ENCODE peak calls at places on chromosomes 13 and 19, in eight cellular contexts. B is psoas muscle; G is EH; I is Calu3; S is neural crest cell; A is stimulated activated CD4-positive, alpha-beta T cell treated with anti-CD3 and anti-CD28 coated beads, Interleukin-4, amount 100 ng/mL, for 24 hours; Y is heart right ventricle; O is dermis blood vessel endothelial cell. M is an unnamed sample.

GRCh38 chr13:73757471-73758233 is 376.6 kb downstream of the KLF12 start:
- DNase-seq in B (no peak), G (no peak), A (no peak), Y (no peak), O (no peak), S (no peak), I (no peak), M (no peak)

GRCh38 chr19:1400281-1401137 is 833 bp downstream of the GAMT start:
- DNase-seq in B (peak), O (no peak), I (no peak), Y (peak), G (peak), A (no peak), S (no peak), M (no peak)

GRCh38 chr13:99722419-99722818 is 221.1 kb downstream of the TM9SF2 start:
- DNase-seq in A (no peak), I (no peak), Y (no peak), O (no peak), B (no peak), G (no peak), S (no peak), M (no peak)

GRCh38 chr19:28864024-28864503 is 348.9 kb downstream of the UQCRFS1 start:
- DNase-seq in O (no peak), I (no peak), G (no peak), Y (no peak), A (no peak), B (no peak), S (no peak), M (no peak)

GRCh38 chr19:39199025-39199424 is 2.3 kb downstream of the NCCRP1 start:
- DNase-seq in B (no peak), G (peak), S (peak), I (no peak), O (peak), A (no peak), Y (no peak), M (peak)

GRCh38 chr19:43673702-43674629 is 4.0 kb upstream of the PLAUR start:
- DNase-seq in I (no peak), G (no peak), B (no peak), S (no peak), A (no peak), Y (no peak), O (no peak), M (no peak)

GRCh38 chr13:47869780-47870179 is 131.3 kb downstream of the SUCLA2 start:
- DNase-seq in O (no peak), A (no peak), S (no peak), Y (no peak), B (no peak), I (no peak), G (no peak), M (no peak)

GRCh38 chr13:22561581-22561980 is 619.2 kb upstream of the SGCG start:
- DNase-seq in A (no peak), S (no peak), I (no peak), O (no peak), G (no peak), Y (no peak), B (no peak), M (no peak)

GRCh38 chr13:63449549-63449948 is 2033.9 kb upstream of the PCDH20 start:
- DNase-seq in O (no peak), I (no peak), S (no peak), G (peak), A (no peak), B (no peak), Y (no peak), M (no peak)

GRCh38 chr19:10256970-10257615 is 5.1 kb downstream of the MRPL4 start:
- DNase-seq in A (no peak), G (no peak), O (no peak), I (no peak), S (no peak), B (no peak), Y (no peak), M (no peak)

GRCh38 chr19:33235269-33235995 is 9.8 kb upstream of the SLC7A10 start:
- DNase-seq in A (peak), O (peak), S (peak), B (peak), G (peak), I (peak), Y (peak), M (peak)

GRCh38 chr13:92187378-92187989 is 789.1 kb downstream of the GPC5 start:
- DNase-seq in S (peak), O (peak), B (no peak), G (peak), Y (no peak), I (no peak), A (peak), M (peak)

GRCh38 chr19:33259532-33259931 is 33.9 kb upstream of the SLC7A10 start:
- DNase-seq in A (no peak), G (peak), I (no peak), Y (no peak), B (no peak), S (no peak), O (no peak), M (no peak)

GRCh38 chr19:51394045-51394836 is 3.9 kb upstream of the C19orf84 start:
- DNase-seq in G (peak), O (peak), S (peak), B (peak), I (peak), Y (peak), A (peak), M (peak)

GRCh38 chr19:14758816-14759215 is 19.5 kb downstream of the ADGRE2 start:
- DNase-seq in S (no peak), B (no peak), I (peak), Y (no peak), A (no peak), O (no peak), G (no peak), M (no peak)

GRCh38 chr19:7729211-7729610 is 2.7 kb downstream of the CLEC4G start:
- DNase-seq in S (no peak), I (no peak), A (no peak), O (no peak), Y (no peak), B (no peak), G (no peak), M (no peak)

GRCh38 chr13:60411983-60412382 is 15.0 kb downstream of the TDRD3 start:
- DNase-seq in S (no peak), I (no peak), G (peak), A (no peak), B (no peak), Y (no peak), O (no peak), M (no peak)

GRCh38 chr13:100827489-100828000 is 152.9 kb upstream of the TMTC4 start:
- DNase-seq in I (no peak), G (no peak), S (no peak), O (no peak), B (no peak), A (no peak), Y (no peak), M (no peak)

GRCh38 chr13:30376426-30377311 is 45.6 kb upstream of the UBE2L5 start:
- DNase-seq in G (no peak), Y (no peak), B (no peak), O (no peak), S (no peak), A (peak), I (peak), M (no peak)

GRCh38 chr19:32735936-32736335 is 16.4 kb downstream of the TDRD12 start:
- DNase-seq in S (no peak), B (no peak), I (no peak), G (no peak), A (no peak), O (no peak), Y (no peak), M (no peak)

GRCh38 chr13:40102854-40103253 is 447.4 kb downstream of the COG6 start:
- DNase-seq in Y (no peak), B (no peak), I (peak), O (peak), A (peak), G (peak), S (no peak), M (no peak)

GRCh38 chr19:54137913-54138776 is 583 bp downstream of the CNOT3 start:
- DNase-seq in B (peak), G (no peak), Y (no peak), S (no peak), I (peak), O (no peak), A (peak), M (peak)

GRCh38 chr19:38673030-38673429 is 25.6 kb downstream of the ACTN4 start:
- DNase-seq in I (no peak), A (no peak), O (no peak), B (peak), S (no peak), G (no peak), Y (no peak), M (no peak)